ENCODE peak calls at places on chromosomes 2 and 18, in nine cellular contexts. D is PC-3, R is HTR-8/SVneo, M is cerebellum, I is sciatic nerve, K is ELR, T is COLO829, J is NCI-H524, V is AG08396. W is an unnamed sample.

GRCh38 chr2:223954401-223954800 is 2.9 kb upstream of the MRPL44 start:
- DNase-seq in I (no peak), K (peak), T (no peak), J (no peak), V (peak), D (no peak), R (no peak), M (no peak), W (peak)

GRCh38 chr18:23826850-23827620 is 137.8 kb downstream of the LAMA3 start:
- DNase-seq in V (no peak), M (no peak), D (no peak), K (no peak), I (no peak), T (no peak), J (no peak), R (no peak), W (no peak)

GRCh38 chr2:44326548-44327269 is 34.6 kb downstream of the PREPL start:
- DNase-seq in D (no peak), V (no peak), M (no peak), T (no peak), R (no peak), I (no peak), K (no peak), J (no peak), W (no peak)

GRCh38 chr18:8688857-8689256 is 16.5 kb upstream of the MTCL1 start:
- DNase-seq in R (no peak), V (no peak), D (no peak), T (no peak), M (no peak), K (no peak), J (no peak), I (no peak), W (no peak)

GRCh38 chr2:217277646-217278048 is 417.8 kb upstream of the TNP1 start:
- DNase-seq in T (peak), I (no peak), M (no peak), J (no peak), R (peak), K (peak), V (peak), D (peak), W (peak)

GRCh38 chr18:3283908-3284307 is 22.0 kb downstream of the MYL12B start:
- DNase-seq in J (peak), K (no peak), D (no peak), T (no peak), M (peak), I (no peak), V (no peak), R (no peak), W (no peak)

GRCh38 chr2:122132292-122132691 is 376.8 kb downstream of the TSN start:
- DNase-seq in K (no peak), J (no peak), M (no peak), D (no peak), R (no peak), T (no peak), I (no peak), V (no peak), W (no peak)

GRCh38 chr2:26039603-26040367 is 5.9 kb downstream of the RAB10 start:
- DNase-seq in T (no peak), D (no peak), V (no peak), I (no peak), K (no peak), J (no peak), R (no peak), M (no peak), W (no peak)

GRCh38 chr2:83650897-83651296 is 808.2 kb downstream of the SUCLG1 start:
- DNase-seq in R (no peak), V (no peak), J (no peak), T (no peak), M (no peak), D (peak), I (no peak), K (peak), W (no peak)

GRCh38 chr18:63410792-63411191 is 11.5 kb downstream of the VPS4B start:
- DNase-seq in M (no peak), R (peak), I (no peak), V (peak), J (no peak), T (peak), D (peak), K (peak), W (peak)

GRCh38 chr2:193824474-193824873 is 1629.7 kb upstream of the TMEFF2 start:
- DNase-seq in V (no peak), K (peak), M (no peak), T (peak), J (no peak), I (no peak), D (peak), R (peak), W (peak)

GRCh38 chr2:240785424-240786335 is 34.3 kb downstream of the KIF1A start:
- DNase-seq in I (no peak), J (no peak), D (no peak), V (no peak), R (no peak), T (no peak), K (no peak), M (no peak), W (no peak)

GRCh38 chr2:174607989-174608865 is 10.6 kb upstream of the WIPF1 start:
- DNase-seq in K (no peak), M (no peak), V (no peak), T (no peak), J (no peak), I (no peak), D (no peak), R (no peak), W (no peak)

GRCh38 chr2:80363951-80364350 is 59.4 kb upstream of the LRRTM1 start:
- DNase-seq in D (no peak), J (no peak), V (no peak), I (no peak), M (no peak), R (no peak), T (no peak), K (no peak), W (no peak)

GRCh38 chr2:41853427-41854191 is 194.2 kb upstream of the PKDCC start:
- DNase-seq in J (peak), R (peak), M (peak), K (peak), I (peak), D (peak), V (peak), T (peak), W (peak)

GRCh38 chr18:49021433-49022129 is 70.8 kb upstream of the SMAD7 start:
- DNase-seq in T (no peak), V (no peak), M (no peak), D (peak), K (peak), I (no peak), J (no peak), R (no peak), W (peak)

GRCh38 chr2:240918258-240919091 is 12.3 kb downstream of the CROCC2 start:
- DNase-seq in T (no peak), V (no peak), J (no peak), K (no peak), R (no peak), I (peak), M (no peak), D (no peak), W (peak)

GRCh38 chr2:170436077-170436943 is 258.4 kb downstream of the MYO3B start:
- DNase-seq in I (no peak), R (no peak), V (no peak), T (no peak), J (no peak), K (no peak), M (no peak), D (no peak), W (no peak)